ENCODE peak calls at places on chromosomes 11 and 22, in four cellular contexts. R, B, U and T are unnamed samples.

GRCh38 chr22:37199839-37200161 is 11.8 kb upstream of the C1QTNF6 start:
- DNase-seq in R (peak), B (peak), U (no peak), T (no peak)

GRCh38 chr11:1652026-1652425 is 22.5 kb downstream of the KRTAP5-5 start:
- DNase-seq in R (no peak), B (no peak), U (no peak), T (no peak)

GRCh38 chr11:113141010-113141409 is 173.4 kb upstream of the TTC12 start:
- DNase-seq in R (no peak), B (no peak), U (no peak), T (no peak)

GRCh38 chr11:1640076-1640946 is 10.7 kb downstream of the KRTAP5-5 start:
- DNase-seq in R (peak), B (peak), U (peak), T (no peak)

GRCh38 chr22:44448271-44448780 is 49.7 kb downstream of the RTL6 start:
- DNase-seq in R (no peak), B (no peak), U (no peak), T (no peak)

GRCh38 chr11:120137187-120137610 is 714 bp downstream of the TRIM29 start:
- DNase-seq in R (no peak), B (no peak), U (no peak), T (no peak)

GRCh38 chr22:43127166-43127908 is 15.9 kb downstream of the MCAT start:
- DNase-seq in R (no peak), B (peak), U (no peak), T (no peak)

GRCh38 chr22:42648368-42649260 is 578 bp downstream of the CYB5R3 start:
- DNase-seq in R (peak), B (no peak), U (no peak), T (no peak)

GRCh38 chr11:35003658-35004057 is 87.2 kb downstream of the PDHX start:
- DNase-seq in R (no peak), B (no peak), U (no peak), T (no peak)

GRCh38 chr22:45318558-45319318 is 9.0 kb downstream of the FAM118A start:
- DNase-seq in R (no peak), B (no peak), U (no peak), T (peak)

GRCh38 chr11:36469881-36470802 is 39.9 kb downstream of the TRAF6 start:
- DNase-seq in R (no peak), B (no peak), U (no peak), T (no peak)

GRCh38 chr11:57515332-57516060 is at the start of gene SLC43A1:
- DNase-seq in R (peak), B (peak), U (peak), T (no peak)

GRCh38 chr11:130964393-130964792 is 48.1 kb upstream of the SNX19 start:
- DNase-seq in R (no peak), B (no peak), U (no peak), T (no peak)

GRCh38 chr11:111155021-111155420 is 90.5 kb upstream of the POU2AF2 start:
- DNase-seq in R (no peak), B (no peak), U (no peak), T (no peak)

GRCh38 chr11:22733433-22733832 is 67.0 kb downstream of the GAS2 start:
- DNase-seq in R (no peak), B (no peak), U (no peak), T (no peak)

GRCh38 chr11:130420478-130421198 is 7.8 kb downstream of the ADAMTS8 start:
- DNase-seq in R (no peak), B (no peak), U (no peak), T (no peak)

GRCh38 chr11:64590763-64591221 is at the start of gene SLC22A12:
- DNase-seq in R (no peak), B (no peak), U (no peak), T (no peak)
- TF ChIP-seq CBFB in R (no peak), B (no peak), U (no peak), T (no peak)

GRCh38 chr11:77065878-77066228 is 918 bp upstream of the CAPN5 start:
- DNase-seq in R (no peak), B (no peak), U (peak), T (no peak)
- TF ChIP-seq CBFB in R (no peak), B (no peak), U (no peak), T (no peak)

GRCh38 chr11:108751444-108751843 is 86.6 kb downstream of the DDX10 start:
- DNase-seq in R (no peak), B (no peak), U (no peak), T (no peak)
- TF ChIP-seq CBFB in R (no peak), B (no peak), U (no peak), T (no peak)

DNA sequence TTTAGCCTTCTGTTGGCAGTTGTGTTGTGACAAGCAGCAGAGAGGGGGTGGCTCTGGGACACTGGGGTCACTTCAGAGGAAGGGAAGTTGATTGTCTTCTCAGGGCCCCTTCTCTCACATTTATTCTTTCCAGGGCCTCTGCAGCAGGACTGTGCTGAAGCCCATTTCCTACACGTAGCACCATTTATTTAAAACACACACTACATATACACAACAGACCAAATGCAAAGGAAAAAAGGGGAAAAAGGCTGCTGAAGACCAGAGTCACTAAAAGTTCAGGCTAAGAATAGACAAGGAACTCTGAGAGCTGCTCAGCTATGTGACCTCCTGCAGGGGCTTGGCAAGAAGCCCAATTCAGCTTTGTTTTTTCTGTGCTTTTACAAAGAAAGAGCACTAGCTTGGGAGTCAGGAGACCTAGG is 28.3 kb upstream of the UPB1 start:
- DNase-seq in R (no peak), B (no peak), U (no peak), T (no peak)
- TF ChIP-seq CBFB in R (no peak), B (no peak), U (no peak), T (no peak)

GRCh38 chr22:46815896-46816721 is 53.7 kb downstream of the TBC1D22A start:
- DNase-seq in R (peak), B (peak), U (no peak), T (no peak)

GRCh38 chr22:46813816-46814597 is 51.6 kb downstream of the TBC1D22A start:
- DNase-seq in R (no peak), B (no peak), U (no peak), T (no peak)

GRCh38 chr22:46815559-46815895 is 53.1 kb downstream of the TBC1D22A start:
- DNase-seq in R (no peak), B (no peak), U (no peak), T (no peak)

GRCh38 chr22:46812786-46813185 is 50.3 kb downstream of the TBC1D22A start:
- DNase-seq in R (no peak), B (no peak), U (no peak), T (no peak)

DNA sequence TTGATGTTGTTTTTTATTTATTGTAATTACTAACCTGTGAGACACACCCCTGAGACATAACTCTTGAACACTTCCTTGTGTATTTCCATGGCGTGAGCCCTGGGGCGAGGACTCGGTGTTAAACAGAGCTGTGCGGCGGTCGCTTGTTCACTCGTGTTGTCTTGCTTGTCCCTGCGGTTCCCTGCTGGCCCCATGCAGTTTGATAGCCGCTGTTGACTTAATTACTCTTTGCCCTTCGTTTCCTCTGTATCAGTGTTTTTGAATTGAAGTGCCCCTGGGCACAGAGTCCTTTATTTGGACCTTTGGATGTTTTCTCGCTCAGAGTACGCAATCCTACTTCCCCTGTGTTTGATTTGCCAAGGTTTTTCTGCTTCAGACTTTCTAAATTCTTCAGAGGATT is 52.7 kb downstream of the TBC1D22A start:
- DNase-seq in R (peak), B (no peak), U (no peak), T (no peak)
- TF ChIP-seq CBFB in R (no peak), B (no peak), U (no peak), T (no peak)

DNA sequence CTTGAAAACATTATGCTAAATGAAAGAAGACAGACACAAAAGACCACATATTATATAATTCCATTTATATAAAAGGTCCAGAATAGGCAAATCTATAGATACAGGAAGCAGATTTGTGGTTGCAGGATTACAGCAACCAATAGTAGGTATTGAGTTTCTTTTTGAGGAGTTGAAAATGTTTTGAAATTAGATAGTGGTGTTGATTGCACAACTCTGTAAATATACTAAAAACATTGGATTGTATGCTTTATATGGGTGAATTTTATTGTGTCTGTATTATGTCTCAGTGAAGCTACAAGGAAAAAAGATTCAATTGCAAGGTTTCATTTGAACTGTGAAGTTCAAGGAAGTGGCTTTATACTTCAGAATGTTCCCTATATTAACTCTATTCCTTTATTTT is 3.0 kb upstream of the RRAS2 start:
- DNase-seq in R (no peak), B (no peak), U (no peak), T (no peak)
- TF ChIP-seq CBFB in R (no peak), B (no peak), U (no peak), T (no peak)

GRCh38 chr22:23969071-23969470 is 2.4 kb downstream of the DDTL start:
- DNase-seq in R (no peak), B (no peak), U (no peak), T (no peak)

GRCh38 chr22:23970816-23971482 is 3.3 kb downstream of the DDT start:
- DNase-seq in R (no peak), B (peak), U (no peak), T (no peak)

GRCh38 chr22:23970201-23970641 is 3.5 kb downstream of the DDTL start:
- DNase-seq in R (no peak), B (peak), U (no peak), T (no peak)
- TF ChIP-seq CBFB in R (no peak), B (no peak), U (no peak), T (no peak)

DNA sequence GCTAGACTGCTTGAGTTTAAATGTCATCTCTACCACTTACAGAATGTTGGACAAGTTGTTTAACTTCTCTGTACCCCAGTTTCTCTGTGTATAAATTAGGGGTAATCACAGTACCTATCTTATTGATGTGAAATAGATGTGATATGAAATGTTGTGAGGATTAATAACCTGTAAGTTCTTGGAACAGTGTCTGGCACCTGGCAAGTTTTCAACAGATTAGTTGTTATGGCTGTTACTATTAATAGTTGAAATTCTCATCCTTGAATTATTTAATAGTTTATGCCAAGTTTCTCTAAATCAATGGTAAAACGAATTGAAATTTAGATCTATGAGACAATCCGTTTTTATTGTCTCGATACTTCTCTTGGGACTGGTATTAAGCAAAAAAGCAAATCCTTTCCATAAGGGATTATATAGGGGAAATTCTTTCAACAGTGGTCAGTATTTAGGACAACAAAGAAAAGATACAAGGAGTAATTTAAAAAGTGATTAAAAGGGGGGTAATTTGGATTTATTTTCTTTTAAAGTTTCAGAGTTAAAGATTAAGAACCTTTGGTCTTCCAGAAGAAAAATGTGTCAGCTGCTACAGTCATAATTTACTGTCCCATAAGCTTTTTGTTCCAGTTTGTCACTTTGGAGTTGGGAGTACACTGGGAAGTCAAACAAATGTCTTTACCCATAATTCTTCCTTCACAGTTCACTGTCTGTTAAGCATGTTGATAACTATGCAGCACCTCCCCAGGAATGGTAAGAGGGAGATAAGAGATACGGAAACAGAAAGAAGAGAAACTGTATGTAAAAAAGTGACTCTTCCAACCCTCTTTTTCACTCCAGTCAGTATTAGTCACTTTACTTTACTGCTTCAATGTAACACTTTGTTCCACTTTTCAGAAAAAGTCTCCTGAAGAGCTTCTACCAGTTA is 13.2 kb downstream of the PDE3B start:
- DNase-seq in R (peak), B (peak), U (no peak), T (no peak)
- TF ChIP-seq CBFB in R (no peak), B (no peak), U (no peak), T (no peak)

GRCh38 chr22:33379836-33380235 is 321.7 kb upstream of the SYN3 start:
- DNase-seq in R (no peak), B (no peak), U (no peak), T (no peak)

GRCh38 chr22:33385611-33386010 is 327.4 kb upstream of the SYN3 start:
- DNase-seq in R (no peak), B (no peak), U (no peak), T (no peak)

GRCh38 chr22:33381531-33382406 is 323.6 kb upstream of the SYN3 start:
- DNase-seq in R (no peak), B (no peak), U (no peak), T (no peak)

GRCh38 chr22:33380789-33381530 is 322.8 kb upstream of the SYN3 start:
- DNase-seq in R (no peak), B (no peak), U (no peak), T (peak)

DNA sequence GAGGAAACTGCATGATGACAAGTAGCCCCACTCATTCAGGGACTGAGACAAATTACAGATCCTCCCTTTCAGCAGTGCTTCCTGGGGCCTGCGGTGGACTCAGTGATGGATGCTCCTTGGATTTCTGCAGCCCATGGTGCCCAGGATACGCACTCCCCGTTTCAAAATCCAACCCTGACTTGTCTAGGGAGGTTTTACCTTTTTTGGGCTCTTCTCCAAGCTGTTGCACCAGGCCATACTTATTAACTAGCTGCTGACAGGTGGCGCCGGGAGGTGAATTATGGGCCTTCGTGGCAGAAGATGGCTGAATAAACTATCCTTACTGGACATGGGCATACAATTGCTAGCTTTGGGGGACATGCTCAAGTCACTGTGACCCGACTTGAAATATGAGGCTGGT is 324.2 kb upstream of the SYN3 start:
- DNase-seq in R (no peak), B (no peak), U (no peak), T (no peak)
- TF ChIP-seq CBFB in R (no peak), B (no peak), U (no peak), T (no peak)

GRCh38 chr11:7677801-7678201 is 4.5 kb upstream of the CYB5R2 start:
- DNase-seq in R (no peak), B (no peak), U (no peak), T (no peak)
- TF ChIP-seq CBFB in R (no peak), B (no peak), U (no peak), T (no peak)